ENCODE peak calls at places on chromosomes 7 and 10, in eight cellular contexts. Q, R, M, Z, W, L, A and U are unnamed samples.
A peak's percentile ranks its signal among the peaks of the same experiment; 100 is the strongest.

GRCh38 chr7:68684246-68684850 is 913.9 kb upstream of the AUTS2 start:
- DNase-seq in Z (no peak), R (no peak), M (peak; percentile 45), Q (no peak), L (no peak), W (no peak), A (no peak), U (no peak)

GRCh38 chr7:51045319-51046102 is 262.8 kb upstream of the GRB10 start:
- DNase-seq in A (no peak), Q (no peak), Z (no peak), R (no peak), M (no peak), L (no peak), W (no peak), U (no peak)

GRCh38 chr7:158726277-158726807 is 21.7 kb upstream of the NCAPG2 start:
- DNase-seq in R (no peak), Q (no peak), M (no peak), A (no peak), L (no peak), Z (no peak), W (no peak), U (no peak)

GRCh38 chr10:62130948-62131347 is 137.7 kb downstream of the RTKN2 start:
- DNase-seq in Q (no peak), R (no peak), L (no peak), Z (no peak), A (no peak), M (no peak), W (peak; percentile 33), U (no peak)

GRCh38 chr10:69757553-69758309 is 44.0 kb upstream of the COL13A1 start:
- DNase-seq in L (no peak), W (peak; percentile 71), Z (no peak), R (peak; percentile 88), Q (no peak), M (no peak), A (no peak), U (no peak)

GRCh38 chr7:1922071-1922869 is 252.2 kb downstream of the ELFN1 start:
- DNase-seq in R (no peak), W (no peak), M (no peak), Q (no peak), Z (no peak), A (no peak), L (peak; percentile 49), U (no peak)

GRCh38 chr10:69506487-69506833 is 55.2 kb downstream of the TSPAN15 start:
- DNase-seq in R (no peak), Z (no peak), L (no peak), W (no peak), A (no peak), Q (no peak), M (no peak), U (no peak)

GRCh38 chr10:77637474-77637985 is at the start of gene KCNMA1:
- DNase-seq in M (peak; percentile 68), Z (peak; percentile 26), R (peak; percentile 77), L (peak; percentile 53), Q (no peak), W (no peak), A (no peak), U (peak; percentile 62)

GRCh38 chr7:107995184-107996071 is 7.5 kb downstream of the LAMB1 start:
- DNase-seq in Q (no peak), W (peak; percentile 54), R (no peak), A (no peak), M (peak; percentile 83), Z (no peak), L (no peak), U (no peak)

GRCh38 chr10:60434418-60435046 is 44.9 kb upstream of the ANK3 start:
- DNase-seq in L (no peak), A (no peak), M (peak; percentile 61), R (no peak), W (no peak), Z (peak; percentile 28), Q (no peak), U (peak; percentile 58)

GRCh38 chr7:15972767-15973362 is 286.4 kb upstream of the MEOX2 start:
- DNase-seq in W (no peak), R (no peak), M (no peak), A (no peak), L (no peak), Q (no peak), Z (peak; percentile 8), U (no peak)

GRCh38 chr7:78402096-78402495 is 603.5 kb downstream of the PHTF2 start:
- DNase-seq in A (no peak), M (no peak), Z (no peak), R (no peak), L (no peak), Q (no peak), W (no peak), U (no peak)

GRCh38 chr10:78974409-78975317 is 94.1 kb upstream of the ZMIZ1 start:
- DNase-seq in W (peak; percentile 66), Q (no peak), L (peak; percentile 70), Z (peak; percentile 57), A (no peak), M (peak; percentile 62), R (peak; percentile 93), U (peak; percentile 64)

GRCh38 chr7:132771301-132771730 is 195.0 kb upstream of the PLXNA4 start:
- DNase-seq in Q (no peak), W (no peak), Z (no peak), A (no peak), L (no peak), R (no peak), M (no peak), U (no peak)

GRCh38 chr7:128189231-128189930 is 51.7 kb upstream of the LEP start:
- DNase-seq in Q (no peak), M (no peak), Z (no peak), L (no peak), R (peak; percentile 20), A (peak; percentile 27), W (no peak), U (no peak)

GRCh38 chr7:23043441-23043840 is 29.5 kb upstream of the HYCC1 start:
- DNase-seq in R (no peak), Q (no peak), L (no peak), Z (no peak), W (no peak), M (no peak), A (no peak), U (no peak)

GRCh38 chr10:124743188-124744046 is 761 bp downstream of the FAM53B start:
- DNase-seq in A (no peak), W (peak; percentile 48), R (no peak), M (peak; percentile 63), Q (no peak), Z (no peak), L (peak; percentile 69), U (no peak)

DNA sequence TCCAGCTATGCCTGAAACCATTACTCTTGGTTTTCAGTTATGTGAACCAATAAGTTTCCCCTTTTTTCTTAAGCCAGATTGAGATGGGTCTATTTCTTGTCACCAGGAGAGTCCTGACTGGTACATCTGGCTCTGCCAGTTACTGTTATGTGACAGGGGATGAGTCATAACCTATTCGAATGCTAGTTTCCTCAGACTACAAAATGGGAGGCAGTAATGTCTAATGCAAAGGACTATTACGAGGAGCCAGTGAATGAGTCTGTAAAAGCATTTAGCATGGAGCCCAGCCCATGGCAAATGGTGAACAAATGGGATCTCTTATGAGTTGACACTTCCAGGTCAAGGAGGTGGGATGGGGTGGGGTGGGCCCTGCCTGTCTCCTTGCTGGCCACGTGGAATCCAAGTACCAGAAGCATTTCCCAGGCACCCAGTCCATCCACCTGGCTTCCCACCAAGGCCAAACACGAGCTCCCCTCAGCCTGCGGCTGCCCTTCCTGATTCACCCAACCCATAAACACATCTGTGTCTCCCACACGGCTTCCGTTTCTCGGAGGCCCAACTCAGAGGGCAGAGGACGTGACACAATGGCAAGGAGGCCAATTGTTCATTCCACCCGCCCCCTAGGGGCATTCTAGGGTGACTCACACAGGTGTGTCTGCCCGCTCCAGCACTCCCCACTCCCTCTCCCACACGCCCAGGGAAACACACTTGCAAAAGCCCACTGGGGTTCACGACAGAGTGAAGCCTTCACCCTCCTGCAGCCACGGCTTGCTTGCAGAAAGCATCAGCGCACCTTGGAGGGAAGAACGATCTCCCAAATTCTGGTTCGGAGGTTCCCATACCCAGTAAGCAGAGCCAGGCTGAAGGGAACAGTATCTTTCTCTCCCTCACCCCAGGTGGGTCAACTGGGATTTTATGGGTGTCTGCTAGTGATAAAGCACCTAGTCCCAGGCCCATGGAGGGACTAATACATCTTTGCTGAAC is 109.8 kb downstream of the SH3PXD2A start:
- DNase-seq in W (peak; percentile 74), Q (no peak), R (no peak), M (no peak), A (no peak), L (no peak), Z (peak; percentile 28), U (peak; percentile 67)
- H3K4me1 ChIP-seq in W (peaks cover 13% of the 10 kb centered on the region), Q (no peaks in the 10 kb centered on the region), R (no peaks in the 10 kb centered on the region), M (no peaks in the 10 kb centered on the region), A (no peaks in the 10 kb centered on the region), L (peaks cover 25% of the 10 kb centered on the region), Z (peaks cover 6% of the 10 kb centered on the region), U (no peaks in the 10 kb centered on the region)

DNA sequence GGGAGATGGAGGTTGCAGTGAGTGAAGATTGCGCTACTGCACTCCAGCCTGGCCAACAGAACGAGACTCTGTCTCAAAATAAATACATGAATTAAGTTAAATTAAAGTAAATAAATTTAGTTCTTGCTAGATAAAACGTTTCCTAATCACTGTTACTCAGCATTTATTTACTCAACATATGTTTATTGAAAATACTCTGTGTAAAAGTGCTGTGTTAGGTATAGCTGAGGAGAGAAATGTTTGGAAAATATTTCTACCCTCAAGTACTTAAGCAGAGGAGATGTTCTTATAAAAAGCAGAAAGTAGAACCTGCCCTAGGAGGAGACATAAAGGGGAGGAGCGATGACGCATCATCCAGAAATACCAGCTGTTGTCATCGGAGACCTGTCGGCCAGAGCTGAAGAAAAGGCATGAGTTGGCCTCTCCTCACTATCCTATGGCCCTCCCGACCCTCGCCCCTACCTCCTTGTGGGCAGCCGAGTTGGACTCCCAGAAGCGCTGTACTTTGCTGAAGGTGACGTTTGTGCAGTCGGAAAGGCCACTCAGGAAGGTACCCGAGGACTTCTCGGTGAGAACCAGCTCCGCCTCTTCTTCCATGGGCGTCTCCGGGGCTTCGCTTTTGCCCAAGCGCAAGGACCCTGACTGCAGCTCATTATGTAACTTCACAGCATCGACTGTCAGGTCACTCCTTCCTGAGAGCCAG is 1.1 kb downstream of the RRP12 start:
- DNase-seq in A (no peak), L (no peak), W (peak; percentile 76), Z (peak; percentile 60), R (no peak), Q (no peak), M (peak; percentile 32), U (peak; percentile 64)
- H3K27ac ChIP-seq in A (peak overlapping the region; percentile 85), L (peak overlapping the region; percentile 88), W (peak overlapping the region; percentile 86), Z (peak overlapping the region; percentile 88), R (peak overlapping the region; percentile 78), Q (peak overlapping the region; percentile 34), M (no peak overlapping the region), U (peak overlapping the region; percentile 83)

GRCh38 chr10:63710703-63711102 is 189.5 kb downstream of the REEP3 start:
- DNase-seq in L (no peak), M (no peak), Z (no peak), W (no peak), R (no peak), Q (no peak), A (no peak), U (no peak)
- H3K4me1 ChIP-seq in L (peaks cover 59% of the 10 kb centered on the region), M (peaks cover 37% of the 10 kb centered on the region), Z (peaks cover 34% of the 10 kb centered on the region), W (peaks cover 35% of the 10 kb centered on the region), R (peaks cover 64% of the 10 kb centered on the region), Q (peaks cover 14% of the 10 kb centered on the region), A (no peaks in the 10 kb centered on the region), U (peaks cover 4% of the 10 kb centered on the region)

DNA sequence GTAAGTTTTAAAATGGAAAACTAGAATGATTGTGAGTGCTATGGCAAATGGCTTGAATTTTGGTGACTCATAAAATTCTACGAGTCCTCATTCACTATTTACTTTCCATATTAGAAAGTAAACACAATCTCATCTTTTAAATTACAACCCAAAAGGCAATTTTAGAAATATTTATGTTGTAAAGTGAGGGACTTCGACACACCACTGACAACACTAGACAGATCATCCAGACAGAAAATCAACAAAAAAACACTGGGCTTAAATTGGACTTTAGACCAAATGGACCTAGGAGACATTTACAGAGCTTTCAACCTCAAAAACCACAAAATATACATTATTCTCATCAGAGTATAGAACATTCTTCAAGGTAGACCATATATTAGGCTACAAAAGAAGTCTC is 30.1 kb downstream of the ZNF277 start:
- DNase-seq in Z (no peak), L (no peak), Q (no peak), W (no peak), R (no peak), A (no peak), M (no peak), U (no peak)
- H3K27ac ChIP-seq in Z (no peak overlapping the region), L (no peak overlapping the region), Q (no peak overlapping the region), W (no peak overlapping the region), R (no peak overlapping the region), A (no peak overlapping the region), M (no peak overlapping the region), U (no peak overlapping the region)